ENCODE peak calls at places on chromosomes 5 and 9, in six cellular contexts. H, V, Y, O, B and P are unnamed samples.

GRCh38 chr5:963673-964531 is 44.7 kb upstream of the NKD2 start:
- ATAC-seq in O (no peak), B (no peak), H (peak; percentile 46), Y (peak; percentile 47), V (peak; percentile 44), P (no peak)

GRCh38 chr5:15959560-15960164 is 219.9 kb downstream of the MARCHF11 start:
- ATAC-seq in B (no peak), H (peak; percentile 31), V (no peak), Y (no peak), O (no peak), P (no peak)

GRCh38 chr9:129235931-129236331 is 57.9 kb upstream of the IER5L start:
- ATAC-seq in O (peak; percentile 35), H (no peak), B (peak; percentile 25), V (peak; percentile 19), Y (peak; percentile 78), P (no peak)

GRCh38 chr9:14277202-14277601 is 36.7 kb downstream of the NFIB start:
- ATAC-seq in O (peak; percentile 32), V (peak; percentile 60), B (no peak), Y (no peak), H (peak; percentile 12), P (peak; percentile 75)

GRCh38 chr5:98997000-98997399 is 68.2 kb upstream of the CHD1 start:
- ATAC-seq in V (no peak), Y (no peak), O (no peak), B (no peak), H (no peak), P (no peak)

GRCh38 chr5:6722015-6722414 is 8.8 kb downstream of the TENT4A start:
- ATAC-seq in Y (no peak), O (no peak), B (no peak), H (peak; percentile 28), V (no peak), P (no peak)

GRCh38 chr9:134358026-134358967 is 32.0 kb downstream of the RXRA start:
- ATAC-seq in Y (no peak), O (peak; percentile 2), B (no peak), V (peak; percentile 5), H (no peak), P (peak; percentile 14)

GRCh38 chr9:131981116-131981847 is 98.4 kb downstream of the MED27 start:
- ATAC-seq in B (peak; percentile 68), H (no peak), Y (no peak), O (no peak), V (no peak), P (no peak)

GRCh38 chr9:33921967-33922895 is 105.3 kb downstream of the UBE2R2 start:
- ATAC-seq in Y (peak; percentile 41), H (peak; percentile 27), O (peak; percentile 40), V (peak; percentile 46), B (peak; percentile 71), P (no peak)

GRCh38 chr5:92927291-92927778 is 653.7 kb downstream of the NR2F1-AS1 start:
- ATAC-seq in H (no peak), O (no peak), Y (no peak), B (no peak), V (no peak), P (peak; percentile 43)

GRCh38 chr5:66680227-66680626 is 84.0 kb downstream of the MAST4 start:
- ATAC-seq in Y (no peak), B (peak; percentile 85), V (no peak), O (no peak), H (no peak), P (no peak)

GRCh38 chr9:93468763-93469456 is 15.5 kb upstream of the FAM120AOS start:
- ATAC-seq in H (peak; percentile 69), Y (peak; percentile 82), V (peak; percentile 76), B (peak; percentile 57), O (peak; percentile 30), P (peak; percentile 48)

GRCh38 chr5:135038829-135039525 is 4.9 kb upstream of the PITX1 start:
- ATAC-seq in V (peak; percentile 35), B (peak; percentile 12), H (peak; percentile 25), O (peak; percentile 35), Y (peak; percentile 41), P (peak; percentile 13)

GRCh38 chr5:130066644-130067043 is 162.4 kb downstream of the CHSY3 start:
- ATAC-seq in Y (no peak), B (no peak), H (peak; percentile 28), O (no peak), V (no peak), P (no peak)

GRCh38 chr9:83656032-83656680 is 33.2 kb downstream of the IDNK start:
- ATAC-seq in O (no peak), V (no peak), Y (no peak), H (no peak), B (no peak), P (no peak)

GRCh38 chr5:34838785-34839714 is at the start of gene TTC23L:
- ATAC-seq in O (peak; percentile 97), Y (peak; percentile 99), V (peak; percentile 98), H (peak; percentile 99), B (peak; percentile 93), P (peak; percentile 94)

GRCh38 chr9:121260457-121261106 is 7.4 kb upstream of the GSN start:
- ATAC-seq in H (no peak), Y (no peak), O (no peak), B (no peak), V (no peak), P (peak; percentile 56)

GRCh38 chr5:62312036-62312435 is 6.0 kb downstream of the KIF2A start:
- ATAC-seq in H (no peak), Y (no peak), O (no peak), V (no peak), B (no peak), P (no peak)

GRCh38 chr5:177507596-177508216 is 1.9 kb downstream of the DOK3 start:
- ATAC-seq in Y (no peak), V (peak; percentile 4), O (peak; percentile 5), H (no peak), B (no peak), P (no peak)

GRCh38 chr5:50343715-50344114 is 97.4 kb downstream of the EMB start:
- ATAC-seq in H (no peak), Y (no peak), B (no peak), O (no peak), V (no peak), P (no peak)